ENCODE peak calls at places on chromosomes 6 and 20, in seven cellular contexts. D is T47D; N is AG09319; O is adrenal gland; Z is activated CD4-positive, CD25-positive, alpha-beta regulatory T cell; Q is WTC11; I is fibroblast of pulmonary artery. J is an unnamed sample.

GRCh38 chr20:45445805-45446562 is 23.6 kb upstream of the WFDC2 start:
- DNase-seq in I (peak), N (no peak), O (no peak), Q (peak), D (peak), Z (no peak), J (peak)

GRCh38 chr6:143333749-143334520 is 116.6 kb downstream of the ADAT2 start:
- DNase-seq in Q (no peak), D (no peak), N (no peak), Z (no peak), I (no peak), O (no peak), J (no peak)

GRCh38 chr6:63598251-63599036 is 26.2 kb downstream of the LOC128125822 start:
- DNase-seq in Z (peak), O (peak), Q (peak), N (no peak), I (peak), D (peak), J (peak)

GRCh38 chr6:117534974-117535373 is 52.5 kb downstream of the DCBLD1 start:
- DNase-seq in N (no peak), D (no peak), I (no peak), Q (no peak), O (no peak), Z (no peak), J (no peak)

GRCh38 chr6:26157150-26157837 is 70.1 kb downstream of the HFE start:
- DNase-seq in I (no peak), D (peak), Q (peak), Z (peak), O (peak), N (no peak), J (no peak)

GRCh38 chr6:44071670-44072451 is 55.4 kb downstream of the MRPL14 start:
- DNase-seq in I (peak), N (peak), O (no peak), Q (no peak), D (no peak), Z (no peak), J (no peak)

GRCh38 chr20:23668477-23668951 is 20.3 kb downstream of the CST4 start:
- DNase-seq in O (peak), I (peak), N (no peak), Q (peak), D (peak), Z (no peak), J (peak)

GRCh38 chr6:56996401-56996800 is 41.5 kb downstream of the BEND6 start:
- DNase-seq in I (no peak), D (no peak), Z (no peak), N (no peak), O (no peak), Q (no peak), J (no peak)

GRCh38 chr20:717817-718216 is 42.2 kb upstream of the SCRT2 start:
- DNase-seq in Q (no peak), N (no peak), I (no peak), Z (no peak), D (peak), O (no peak), J (no peak)

GRCh38 chr20:18815194-18815942 is 1.8 kb downstream of the SCP2D1 start:
- DNase-seq in N (no peak), O (no peak), D (no peak), I (no peak), Z (no peak), Q (no peak), J (no peak)

GRCh38 chr20:48639899-48640298 is 187.9 kb downstream of the PREX1 start:
- DNase-seq in N (no peak), Q (no peak), Z (no peak), D (no peak), I (no peak), O (no peak), J (no peak)

GRCh38 chr6:128601060-128601459 is 80.7 kb upstream of the PTPRK start:
- DNase-seq in Z (no peak), O (no peak), D (peak), Q (no peak), I (peak), N (no peak), J (no peak)

GRCh38 chr6:165616116-165616515 is 46.9 kb downstream of the PDE10A start:
- DNase-seq in Z (no peak), O (no peak), Q (no peak), N (no peak), I (peak), D (no peak), J (peak)

GRCh38 chr6:137793805-137794508 is 73.1 kb upstream of the TNFAIP3 start:
- DNase-seq in Z (no peak), D (no peak), N (no peak), O (no peak), I (no peak), Q (no peak), J (no peak)

GRCh38 chr6:32416031-32416430 is 9.1 kb upstream of the BTNL2 start:
- DNase-seq in O (no peak), D (no peak), I (peak), Z (no peak), N (no peak), Q (no peak), J (no peak)

GRCh38 chr20:38806855-38807655 is 1.6 kb downstream of the PPP1R16B start:
- DNase-seq in I (no peak), O (no peak), N (no peak), Q (peak), Z (no peak), D (no peak), J (no peak)

GRCh38 chr6:7899046-7899888 is 11.3 kb downstream of the TXNDC5 start:
- DNase-seq in Q (peak), D (peak), Z (no peak), O (no peak), I (no peak), N (no peak), J (no peak)

GRCh38 chr6:168901076-168901475 is 352.6 kb downstream of the THBS2 start:
- DNase-seq in O (no peak), Z (no peak), N (no peak), D (no peak), Q (no peak), I (no peak), J (no peak)

GRCh38 chr6:64217721-64218603 is 582.4 kb downstream of the PHF3 start:
- DNase-seq in O (peak), N (no peak), D (no peak), Q (no peak), I (peak), Z (no peak), J (no peak)

GRCh38 chr20:34578040-34578439 is 19.5 kb downstream of the MAP1LC3A start:
- DNase-seq in D (no peak), I (peak), O (no peak), N (no peak), Z (no peak), Q (no peak), J (no peak)

GRCh38 chr6:132570221-132570777 is at the start of gene TAAR6:
- DNase-seq in O (no peak), D (no peak), I (no peak), Z (no peak), N (no peak), Q (no peak), J (no peak)

GRCh38 chr6:124495316-124496176 is 466.7 kb upstream of the RNF217 start:
- DNase-seq in O (no peak), D (no peak), N (no peak), Q (no peak), I (no peak), Z (no peak), J (peak)

GRCh38 chr6:105985098-105985815 is 100.9 kb upstream of the PRDM1 start:
- DNase-seq in I (no peak), O (no peak), Q (no peak), Z (no peak), N (no peak), D (peak), J (no peak)

J was measured in A673.